ENCODE peak calls at places on chromosomes 7 and 10, in six cellular contexts. M is aorta; X is uterus; A is cardiac muscle cell; H is CD8-positive, alpha-beta T cell; J is Peyer's patch. W is an unnamed sample.

GRCh38 chr10:5654218-5654755 is 12.1 kb downstream of the ASB13 start:
- DNase-seq in M (no peak), X (no peak), A (no peak), H (no peak), J (peak; percentile 77), W (no peak)

GRCh38 chr10:78215645-78216044 is 182.0 kb downstream of the RPS24 start:
- DNase-seq in M (peak; percentile 91), X (peak; percentile 95), A (peak; percentile 86), H (no peak), J (peak; percentile 61), W (peak; percentile 82)

GRCh38 chr7:41705109-41705871 is 2.4 kb upstream of the INHBA start:
- DNase-seq in M (peak; percentile 93), X (peak; percentile 84), A (peak; percentile 94), H (peak; percentile 54), J (peak; percentile 92), W (no peak)

GRCh38 chr7:116327135-116327534 is 116.8 kb downstream of the TES start:
- DNase-seq in M (no peak), X (no peak), A (no peak), H (no peak), J (no peak), W (no peak)

GRCh38 chr7:37211097-37211496 is 237.6 kb downstream of the ELMO1 start:
- DNase-seq in M (peak; percentile 68), X (peak; percentile 57), A (peak; percentile 95), H (no peak), J (peak; percentile 57), W (no peak)

GRCh38 chr10:126639084-126639483 is 31.4 kb downstream of the C10orf90 start:
- DNase-seq in M (no peak), X (no peak), A (no peak), H (no peak), J (no peak), W (no peak)

GRCh38 chr10:9275861-9276260 is 1221.4 kb downstream of the GATA3 start:
- DNase-seq in M (no peak), X (no peak), A (no peak), H (no peak), J (no peak), W (no peak)

GRCh38 chr7:117871778-117872538 is 1.3 kb downstream of the CTTNBP2 start:
- DNase-seq in M (peak; percentile 47), X (peak; percentile 74), A (no peak), H (peak; percentile 15), J (no peak), W (no peak)

GRCh38 chr10:26987851-26988250 is 112.4 kb downstream of the ANKRD26 start:
- DNase-seq in M (no peak), X (no peak), A (no peak), H (no peak), J (no peak), W (no peak)

GRCh38 chr10:30970760-30971460 is 60.8 kb downstream of the ZNF438 start:
- DNase-seq in M (no peak), X (no peak), A (peak; percentile 65), H (no peak), J (no peak), W (no peak)

GRCh38 chr10:17836917-17837316 is 27.8 kb downstream of the MRC1 start:
- DNase-seq in M (no peak), X (peak; percentile 18), A (peak; percentile 86), H (no peak), J (peak; percentile 74), W (no peak)

GRCh38 chr10:113610636-113611601 is 52.9 kb downstream of the NRAP start:
- DNase-seq in M (no peak), X (no peak), A (no peak), H (no peak), J (no peak), W (no peak)

GRCh38 chr10:68474021-68474420 is 2.2 kb upstream of the DNA2 start:
- DNase-seq in M (no peak), X (no peak), A (no peak), H (no peak), J (no peak), W (no peak)

GRCh38 chr7:114823290-114823689 is 98.6 kb upstream of the MDFIC start:
- DNase-seq in M (no peak), X (no peak), A (peak; percentile 42), H (no peak), J (no peak), W (no peak)

GRCh38 chr7:145169908-145170307 is 334.1 kb upstream of the TPK1 start:
- DNase-seq in M (no peak), X (no peak), A (no peak), H (no peak), J (no peak), W (no peak)

GRCh38 chr7:113122657-113123252 is 4.4 kb upstream of the SMIM30 start:
- DNase-seq in M (no peak), X (no peak), A (no peak), H (no peak), J (no peak), W (no peak)

GRCh38 chr7:40436761-40437160 is 302.0 kb downstream of the SUGCT start:
- DNase-seq in M (no peak), X (no peak), A (no peak), H (no peak), J (no peak), W (no peak)

GRCh38 chr7:48899932-48900331 is 24.4 kb upstream of the CDC14C start:
- DNase-seq in M (no peak), X (no peak), A (peak; percentile 21), H (no peak), J (no peak), W (no peak)

GRCh38 chr10:31031666-31032514 is at the start of gene ZNF438:
- DNase-seq in M (peak; percentile 98), X (peak; percentile 98), A (peak; percentile 98), H (peak; percentile 95), J (peak; percentile 97), W (peak; percentile 97)

GRCh38 chr7:155693826-155694225 is 49.4 kb downstream of the RBM33 start:
- DNase-seq in M (no peak), X (no peak), A (no peak), H (no peak), J (no peak), W (no peak)

DNA sequence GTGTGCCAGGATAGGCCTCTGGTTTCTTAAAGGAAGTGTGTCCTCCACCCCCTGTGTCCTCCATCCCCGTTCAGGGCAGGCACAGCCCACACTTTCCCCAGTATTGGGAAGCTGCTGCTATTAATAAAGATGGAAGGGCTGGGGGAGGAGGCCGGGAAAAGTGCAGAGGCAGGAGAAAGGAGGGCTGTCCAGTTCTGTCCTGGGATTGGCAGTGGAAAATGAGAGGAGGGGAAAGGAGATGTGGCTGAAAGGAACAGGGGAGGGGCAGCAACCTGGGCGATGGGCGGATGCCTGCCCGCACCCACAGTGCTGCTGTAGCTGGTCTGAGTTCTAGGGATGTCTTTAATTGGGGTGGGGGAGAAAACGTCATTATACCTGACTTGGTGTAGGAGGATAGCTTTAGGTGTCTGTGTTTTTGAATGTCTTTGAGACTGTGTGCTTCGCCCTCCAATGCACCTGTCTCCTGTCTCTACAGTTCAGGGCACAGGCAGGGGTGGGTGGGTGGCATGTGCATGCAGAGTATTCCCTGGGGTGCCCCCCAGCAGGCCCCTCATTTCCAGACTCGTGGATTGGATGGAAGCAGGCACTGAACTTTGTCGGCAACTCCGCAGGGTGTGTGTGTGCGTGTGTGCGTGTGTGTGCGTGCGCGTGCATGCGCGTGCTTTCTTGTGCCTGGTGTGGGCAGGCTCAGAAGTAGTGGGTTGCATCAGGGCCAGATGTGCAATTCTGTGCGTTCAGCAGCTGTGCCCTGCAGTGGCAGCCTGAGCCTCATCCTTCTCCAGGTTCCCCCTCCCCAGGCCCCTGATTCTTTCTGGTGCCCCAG is 2.5 kb downstream of the TRIM8 start:
- DNase-seq in M (peak; percentile 76), X (no peak), A (peak; percentile 58), H (peak; percentile 60), J (no peak), W (no peak)
- H3K4me1 ChIP-seq in M (no peaks in the 10 kb centered on the region), X (no peaks in the 10 kb centered on the region), A (peaks cover 33% of the 10 kb centered on the region), H (peaks cover 54% of the 10 kb centered on the region), J (peaks cover 55% of the 10 kb centered on the region), W (peaks cover 63% of the 10 kb centered on the region)

GRCh38 chr7:151517601-151518104 is 2.0 kb downstream of the RHEB start:
- DNase-seq in M (no peak), X (no peak), A (peak; percentile 18), H (no peak), J (no peak), W (no peak)

GRCh38 chr7:151511270-151511669 is 8.4 kb downstream of the RHEB start:
- DNase-seq in M (no peak), X (no peak), A (no peak), H (no peak), J (no peak), W (no peak)

GRCh38 chr7:151511946-151512345 is 7.7 kb downstream of the RHEB start:
- DNase-seq in M (no peak), X (no peak), A (peak; percentile 64), H (no peak), J (no peak), W (no peak)

GRCh38 chr7:151512353-151512752 is 7.3 kb downstream of the RHEB start:
- DNase-seq in M (no peak), X (no peak), A (peak; percentile 23), H (no peak), J (no peak), W (no peak)

DNA sequence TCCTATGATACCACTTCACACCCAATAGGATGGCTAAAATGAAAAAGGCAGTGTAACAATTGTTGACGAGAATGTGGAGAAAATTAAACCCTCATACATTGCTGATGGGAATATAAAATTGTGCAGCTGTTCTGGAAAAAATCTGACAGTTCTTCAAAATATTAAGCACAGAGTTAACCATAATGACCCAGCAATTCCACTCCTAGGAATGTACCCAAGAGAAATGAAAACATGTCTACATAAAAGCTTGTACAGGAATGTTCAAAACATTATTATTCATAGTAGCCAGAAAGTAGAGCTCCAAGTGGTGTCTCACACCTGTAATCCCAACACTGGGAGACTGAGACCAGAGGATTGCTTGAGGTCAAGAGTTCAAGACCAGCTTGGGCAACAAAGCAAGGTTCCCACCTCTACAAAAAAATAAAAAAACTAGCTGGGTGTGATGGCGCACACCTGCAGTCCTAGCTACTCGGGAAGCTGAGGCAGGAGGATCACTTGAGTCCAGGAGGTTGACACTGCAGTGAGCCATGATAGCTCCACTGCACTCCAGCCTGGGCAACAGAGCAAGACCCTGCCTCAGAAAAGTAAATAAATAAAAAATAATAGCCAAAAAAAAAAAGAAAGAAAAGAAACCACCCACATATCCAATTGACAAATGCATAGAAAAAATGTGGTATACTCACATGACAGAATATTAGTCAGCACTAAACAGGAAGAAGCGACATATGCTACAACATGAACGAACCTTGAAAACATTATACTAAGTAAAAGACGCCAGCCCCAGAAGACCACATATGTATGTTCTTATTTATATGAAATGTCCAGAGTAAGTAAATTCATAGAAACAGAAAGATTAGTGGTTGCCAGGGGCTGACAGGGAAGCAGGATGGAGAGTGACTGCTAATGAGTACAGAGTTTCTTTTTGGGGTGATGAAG is 5.0 kb downstream of the RHEB start:
- DNase-seq in M (no peak), X (no peak), A (no peak), H (no peak), J (no peak), W (no peak)
- H3K9me3 ChIP-seq in M (no peaks in the 10 kb centered on the region), X (no peaks in the 10 kb centered on the region), A (no peaks in the 10 kb centered on the region), H (no peaks in the 10 kb centered on the region), J (no peaks in the 10 kb centered on the region), W (no peaks in the 10 kb centered on the region)

DNA sequence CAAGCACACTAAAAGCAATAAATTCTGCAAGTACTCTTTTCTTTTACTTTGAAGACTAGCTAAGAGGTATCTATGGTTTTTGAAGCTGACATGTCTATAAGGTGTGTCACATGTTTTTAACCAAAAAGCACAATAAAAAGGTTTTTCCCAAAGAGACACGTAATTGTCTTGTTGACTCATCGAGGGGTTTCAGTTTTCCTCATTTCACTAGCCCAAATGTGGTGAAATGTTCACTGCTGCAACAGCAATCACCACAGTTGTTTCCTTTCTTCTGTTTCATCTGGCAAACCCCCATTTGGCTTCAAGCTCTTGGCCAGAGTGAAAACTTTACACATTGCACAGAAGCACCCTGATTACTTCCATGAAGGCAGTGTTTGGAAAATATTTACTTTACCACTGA is 3.8 kb upstream of the HOXA4 start:
- DNase-seq in M (no peak), X (peak; percentile 74), A (peak; percentile 41), H (no peak), J (no peak), W (no peak)
- H3K27me3 ChIP-seq in M (no peaks in the 10 kb centered on the region), X (no peaks in the 10 kb centered on the region), A (peaks cover 100% of the 10 kb centered on the region), H (peaks cover 18% of the 10 kb centered on the region), J (no peaks in the 10 kb centered on the region), W (no peaks in the 10 kb centered on the region)

GRCh38 chr10:95445223-95445836 is 115.8 kb downstream of the SORBS1 start:
- DNase-seq in M (peak; percentile 90), X (peak; percentile 86), A (peak; percentile 85), H (no peak), J (peak; percentile 72), W (peak; percentile 84)
- H3K4me1 ChIP-seq in M (peaks cover 10% of the 10 kb centered on the region), X (peaks cover 9% of the 10 kb centered on the region), A (peaks cover 17% of the 10 kb centered on the region), H (no peaks in the 10 kb centered on the region), J (peaks cover 14% of the 10 kb centered on the region), W (peaks cover 22% of the 10 kb centered on the region)